ENCODE peak calls at places on chromosomes 3 and 15, in four cellular contexts. P is osteocyte; N is ascending aorta; K is stimulated activated CD4-positive, alpha-beta T cell treated with anti-CD3 and anti-CD28 coated beads, Interleukin-2, amount 100 ng/mL, for 4 hours. J is an unnamed sample.
A peak's percentile ranks its signal among the peaks of the same experiment; 100 is the strongest.

GRCh38 chr15:42499888-42500609 is 4.6 kb downstream of the SNAP23 start:
- DNase-seq in K (no peak), N (no peak), P (peak; percentile 64), J (no peak)

GRCh38 chr3:86563358-86563970 is 427.5 kb downstream of the VGLL3 start:
- DNase-seq in P (no peak), N (no peak), K (no peak), J (no peak)

GRCh38 chr3:144189044-144189443 is 217.4 kb downstream of the DIPK2A start:
- DNase-seq in P (no peak), K (no peak), N (no peak), J (no peak)

GRCh38 chr3:196207833-196208607 is 3.2 kb downstream of the ZDHHC19 start:
- DNase-seq in N (no peak), P (no peak), K (peak; percentile 57), J (peak; percentile 54)

GRCh38 chr3:44092497-44092896 is 149.2 kb upstream of the TOPAZ1 start:
- DNase-seq in K (no peak), N (no peak), P (no peak), J (no peak)

GRCh38 chr3:45701167-45701867 is 12.1 kb downstream of the SACM1L start:
- DNase-seq in P (no peak), N (no peak), K (no peak), J (no peak)

GRCh38 chr15:100891316-100892012 is 11.8 kb downstream of the ALDH1A3 start:
- DNase-seq in N (no peak), P (no peak), K (no peak), J (no peak)

GRCh38 chr3:183883291-183884096 is 1.2 kb downstream of the PARL start:
- DNase-seq in K (no peak), N (no peak), P (peak; percentile 30), J (no peak)

GRCh38 chr3:124995460-124995994 is 60.3 kb downstream of the HEG1 start:
- DNase-seq in N (no peak), K (peak; percentile 17), P (no peak), J (peak; percentile 17)

GRCh38 chr15:44075535-44075934 is 119.5 kb downstream of the FRMD5 start:
- DNase-seq in N (no peak), P (no peak), K (no peak), J (no peak)

GRCh38 chr3:56424357-56424756 is 43.9 kb downstream of the ERC2 start:
- DNase-seq in K (no peak), P (no peak), N (no peak), J (no peak)

GRCh38 chr15:41952003-41952563 is 20.3 kb downstream of the EHD4 start:
- DNase-seq in N (no peak), K (no peak), P (peak; percentile 63), J (no peak)

GRCh38 chr15:75454471-75455418 is 3.3 kb upstream of the SIN3A start:
- DNase-seq in P (peak; percentile 89), N (no peak), K (peak; percentile 78), J (peak; percentile 83)

GRCh38 chr3:38454179-38454883 is 641 bp downstream of the ACVR2B start:
- DNase-seq in P (no peak), N (no peak), K (no peak), J (no peak)

GRCh38 chr15:65377976-65378366 is at the start of gene IGDCC3:
- DNase-seq in P (no peak), K (no peak), N (no peak), J (no peak)